ENCODE peak calls at places on chromosome X, in eight cellular contexts. One of them, this sample, is unnamed.

GRCh38 chrX:16665089-16665488 is 15.1 kb downstream of the S100G start:
- DNase-seq in breast epithelium: no peak
- DNase-seq in tibial artery: no peak
- DNase-seq in pancreas: no peak
- DNase-seq in heart left ventricle: no peak
- DNase-seq in ascending aorta: no peak
- DNase-seq in transverse colon: no peak
- DNase-seq in stomach: no peak
- DNase-seq in this sample: no peak

GRCh38 chrX:135516376-135516775 is 4.1 kb upstream of the INTS6L start:
- DNase-seq in breast epithelium: no peak
- DNase-seq in tibial artery: no peak
- DNase-seq in heart left ventricle: no peak
- DNase-seq in ascending aorta: no peak
- DNase-seq in transverse colon: no peak
- DNase-seq in pancreas: no peak
- DNase-seq in stomach: no peak
- DNase-seq in this sample: no peak

GRCh38 chrX:149950681-149951080 is 12.4 kb upstream of the EOLA2 start:
- DNase-seq in ascending aorta: no peak
- DNase-seq in transverse colon: no peak
- DNase-seq in pancreas: no peak
- DNase-seq in heart left ventricle: no peak
- DNase-seq in stomach: no peak
- DNase-seq in breast epithelium: no peak
- DNase-seq in tibial artery: no peak
- DNase-seq in this sample: no peak

GRCh38 chrX:150365051-150365952 is 2.2 kb downstream of the MAMLD1 start:
- DNase-seq in ascending aorta: peak; percentile 80
- DNase-seq in pancreas: peak; percentile 76
- DNase-seq in tibial artery: peak; percentile 85
- DNase-seq in transverse colon: peak; percentile 65
- DNase-seq in stomach: peak; percentile 64
- DNase-seq in breast epithelium: peak; percentile 32
- DNase-seq in heart left ventricle: peak; percentile 75
- DNase-seq in this sample: peak; percentile 22

GRCh38 chrX:148929686-148930085 is 429.3 kb downstream of the AFF2 start:
- DNase-seq in transverse colon: no peak
- DNase-seq in tibial artery: no peak
- DNase-seq in breast epithelium: no peak
- DNase-seq in stomach: no peak
- DNase-seq in ascending aorta: no peak
- DNase-seq in pancreas: no peak
- DNase-seq in heart left ventricle: no peak
- DNase-seq in this sample: peak; percentile 54

GRCh38 chrX:108139303-108139702 is 47.7 kb downstream of the ATG4A start:
- DNase-seq in ascending aorta: no peak
- DNase-seq in tibial artery: no peak
- DNase-seq in stomach: no peak
- DNase-seq in transverse colon: no peak
- DNase-seq in pancreas: no peak
- DNase-seq in heart left ventricle: no peak
- DNase-seq in breast epithelium: no peak
- DNase-seq in this sample: no peak

GRCh38 chrX:108736509-108737479 is at the start of gene IRS4:
- DNase-seq in heart left ventricle: no peak
- DNase-seq in tibial artery: peak; percentile 64
- DNase-seq in transverse colon: no peak
- DNase-seq in ascending aorta: no peak
- DNase-seq in stomach: no peak
- DNase-seq in breast epithelium: no peak
- DNase-seq in pancreas: peak; percentile 20
- DNase-seq in this sample: no peak

GRCh38 chrX:68183612-68184214 is 249.6 kb downstream of the OPHN1 start:
- DNase-seq in breast epithelium: no peak
- DNase-seq in stomach: no peak
- DNase-seq in ascending aorta: no peak
- DNase-seq in heart left ventricle: no peak
- DNase-seq in tibial artery: no peak
- DNase-seq in pancreas: no peak
- DNase-seq in transverse colon: no peak
- DNase-seq in this sample: no peak

GRCh38 chrX:17412692-17413091 is 37.7 kb downstream of the NHS start:
- DNase-seq in transverse colon: no peak
- DNase-seq in heart left ventricle: no peak
- DNase-seq in pancreas: no peak
- DNase-seq in stomach: no peak
- DNase-seq in tibial artery: no peak
- DNase-seq in ascending aorta: no peak
- DNase-seq in breast epithelium: no peak
- DNase-seq in this sample: peak; percentile 67

GRCh38 chrX:46587158-46587557 is 13.6 kb downstream of the CHST7 start:
- DNase-seq in transverse colon: no peak
- DNase-seq in ascending aorta: no peak
- DNase-seq in heart left ventricle: no peak
- DNase-seq in pancreas: no peak
- DNase-seq in breast epithelium: no peak
- DNase-seq in tibial artery: no peak
- DNase-seq in stomach: no peak
- DNase-seq in this sample: peak; percentile 59

GRCh38 chrX:149568701-149569296 is 18.5 kb downstream of the MAGEA9B start:
- DNase-seq in pancreas: no peak
- DNase-seq in heart left ventricle: no peak
- DNase-seq in tibial artery: no peak
- DNase-seq in stomach: no peak
- DNase-seq in transverse colon: no peak
- DNase-seq in ascending aorta: no peak
- DNase-seq in breast epithelium: no peak
- DNase-seq in this sample: no peak

GRCh38 chrX:68842781-68843581 is 14.2 kb downstream of the EFNB1 start:
- DNase-seq in heart left ventricle: no peak
- DNase-seq in pancreas: no peak
- DNase-seq in stomach: peak; percentile 39
- DNase-seq in transverse colon: peak; percentile 51
- DNase-seq in breast epithelium: no peak
- DNase-seq in tibial artery: no peak
- DNase-seq in ascending aorta: no peak
- DNase-seq in this sample: no peak

GRCh38 chrX:28273751-28274150 is 292.5 kb upstream of the DCAF8L1 start:
- DNase-seq in tibial artery: no peak
- DNase-seq in heart left ventricle: no peak
- DNase-seq in ascending aorta: no peak
- DNase-seq in pancreas: no peak
- DNase-seq in transverse colon: no peak
- DNase-seq in stomach: no peak
- DNase-seq in breast epithelium: no peak
- DNase-seq in this sample: no peak

GRCh38 chrX:78377186-78377585 is 49.8 kb upstream of the CYSLTR1 start:
- DNase-seq in ascending aorta: no peak
- DNase-seq in pancreas: no peak
- DNase-seq in transverse colon: no peak
- DNase-seq in breast epithelium: no peak
- DNase-seq in stomach: no peak
- DNase-seq in heart left ventricle: no peak
- DNase-seq in tibial artery: no peak
- DNase-seq in this sample: no peak

GRCh38 chrX:78375894-78376293 is 48.5 kb upstream of the CYSLTR1 start:
- DNase-seq in heart left ventricle: no peak
- DNase-seq in pancreas: no peak
- DNase-seq in breast epithelium: no peak
- DNase-seq in transverse colon: no peak
- DNase-seq in stomach: no peak
- DNase-seq in ascending aorta: no peak
- DNase-seq in tibial artery: no peak
- DNase-seq in this sample: peak; percentile 86

GRCh38 chrX:78384486-78384885 is 57.1 kb upstream of the CYSLTR1 start:
- DNase-seq in transverse colon: no peak
- DNase-seq in pancreas: no peak
- DNase-seq in tibial artery: no peak
- DNase-seq in stomach: no peak
- DNase-seq in heart left ventricle: no peak
- DNase-seq in breast epithelium: no peak
- DNase-seq in ascending aorta: no peak
- DNase-seq in this sample: peak; percentile 44

GRCh38 chrX:78383594-78383993 is 56.2 kb upstream of the CYSLTR1 start:
- DNase-seq in tibial artery: no peak
- DNase-seq in ascending aorta: no peak
- DNase-seq in heart left ventricle: no peak
- DNase-seq in stomach: no peak
- DNase-seq in pancreas: no peak
- DNase-seq in transverse colon: no peak
- DNase-seq in breast epithelium: no peak
- DNase-seq in this sample: no peak

DNA sequence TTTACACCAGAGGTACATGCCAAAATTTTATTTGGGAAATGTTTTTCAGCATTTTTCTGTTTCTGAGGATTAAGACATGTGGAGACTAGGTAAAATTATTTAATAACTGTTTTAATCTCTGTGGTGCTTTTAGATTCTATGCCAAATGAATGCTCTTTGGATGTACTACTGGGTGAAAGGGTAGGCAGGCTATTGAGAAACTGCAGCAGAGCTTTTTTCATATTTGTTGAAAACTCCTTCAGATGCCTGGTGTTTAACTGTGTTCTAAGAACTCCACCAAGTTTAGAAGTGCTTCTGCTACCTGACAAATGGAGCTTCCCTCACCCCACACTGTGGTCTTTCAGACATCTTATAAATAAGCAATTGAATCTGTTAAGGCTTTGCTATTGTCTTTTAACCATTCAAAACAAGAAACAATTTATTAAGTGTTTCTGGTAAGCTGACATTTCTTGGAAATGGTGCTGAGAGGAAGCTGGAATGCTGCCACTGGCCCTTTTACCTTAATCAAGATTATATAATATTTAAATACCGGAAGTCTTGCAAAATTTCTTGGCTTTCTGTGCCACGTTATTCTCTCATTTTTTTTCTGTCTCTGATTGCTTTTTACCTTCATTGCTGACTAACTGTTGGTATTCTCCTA is 51.2 kb upstream of the CYSLTR1 start:
- DNase-seq in pancreas: no peak
- DNase-seq in tibial artery: no peak
- DNase-seq in breast epithelium: no peak
- DNase-seq in heart left ventricle: no peak
- DNase-seq in stomach: no peak
- DNase-seq in transverse colon: no peak
- DNase-seq in ascending aorta: no peak
- DNase-seq in this sample: no peak
- H3K27ac ChIP-seq in pancreas: no peak overlapping the region
- H3K27ac ChIP-seq in tibial artery: no peak overlapping the region
- H3K27ac ChIP-seq in breast epithelium: no peak overlapping the region
- H3K27ac ChIP-seq in heart left ventricle: no peak overlapping the region
- H3K27ac ChIP-seq in stomach: no peak overlapping the region
- H3K27ac ChIP-seq in transverse colon: no peak overlapping the region
- H3K27ac ChIP-seq in ascending aorta: no peak overlapping the region
- H3K27ac ChIP-seq in this sample: no peak overlapping the region

GRCh38 chrX:43655151-43655676 is 885 bp upstream of the MAOA start:
- DNase-seq in breast epithelium: peak; percentile 20
- DNase-seq in transverse colon: peak; percentile 34
- DNase-seq in tibial artery: peak; percentile 70
- DNase-seq in ascending aorta: peak; percentile 67
- DNase-seq in heart left ventricle: peak; percentile 25
- DNase-seq in pancreas: peak; percentile 47
- DNase-seq in stomach: peak; percentile 50
- DNase-seq in this sample: no peak

GRCh38 chrX:43655961-43656494 is at the start of gene MAOA:
- DNase-seq in heart left ventricle: peak; percentile 68
- DNase-seq in breast epithelium: peak; percentile 66
- DNase-seq in tibial artery: peak; percentile 95
- DNase-seq in pancreas: peak; percentile 83
- DNase-seq in ascending aorta: peak; percentile 91
- DNase-seq in transverse colon: peak; percentile 88
- DNase-seq in stomach: peak; percentile 87
- DNase-seq in this sample: peak; percentile 34

DNA sequence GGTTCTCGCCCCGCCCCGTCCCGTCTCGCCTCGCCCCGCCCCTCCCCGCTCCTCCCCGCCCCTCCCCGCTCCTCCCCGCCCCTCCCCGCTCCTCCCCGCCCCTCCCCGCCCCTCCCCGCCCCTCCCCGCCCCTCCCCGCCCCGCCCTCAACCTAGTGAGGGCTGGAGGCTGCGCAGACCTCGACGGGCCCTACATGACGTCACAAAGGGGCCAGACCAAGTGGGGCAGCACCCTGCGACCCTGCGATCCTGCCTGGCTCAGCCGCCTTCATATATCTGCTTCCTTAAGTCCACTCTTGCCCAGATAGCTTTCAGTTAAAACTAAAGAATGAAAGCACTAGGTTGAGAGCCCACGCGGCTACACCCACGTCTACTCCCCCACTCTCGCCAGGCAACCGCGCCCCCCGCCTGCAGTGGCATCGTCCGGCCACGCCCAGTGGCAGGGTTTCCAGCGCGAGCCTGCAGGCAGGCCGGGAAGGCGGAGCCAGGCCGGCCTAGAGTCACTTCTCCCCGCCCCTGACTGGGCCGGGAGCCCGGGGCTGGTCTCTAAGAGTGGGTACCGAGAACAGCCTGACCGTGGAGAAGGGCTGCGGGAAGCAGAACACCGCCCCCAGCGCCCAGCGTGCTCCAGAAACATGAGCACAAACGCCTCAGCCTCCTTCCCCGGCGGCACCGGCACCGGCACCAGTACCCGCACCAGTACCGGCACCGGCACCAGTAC is 1.5 kb upstream of the MAOA start:
- DNase-seq in tibial artery: peak; percentile 97
- DNase-seq in breast epithelium: peak; percentile 92
- DNase-seq in heart left ventricle: peak; percentile 91
- DNase-seq in ascending aorta: peak; percentile 96
- DNase-seq in transverse colon: peak; percentile 93
- DNase-seq in pancreas: peak; percentile 91
- DNase-seq in stomach: peak; percentile 94
- DNase-seq in this sample: peak; percentile 65
- TF ChIP-seq CTCF in tibial artery: no peak
- TF ChIP-seq CTCF in breast epithelium: no peak
- TF ChIP-seq CTCF in heart left ventricle: peak; percentile 45
- TF ChIP-seq CTCF in ascending aorta: peak; percentile 37
- TF ChIP-seq CTCF in transverse colon: peak; percentile 25
- TF ChIP-seq CTCF in pancreas: peak; percentile 22
- TF ChIP-seq CTCF in stomach: no peak
- TF ChIP-seq CTCF in this sample: peak; percentile 59

DNA sequence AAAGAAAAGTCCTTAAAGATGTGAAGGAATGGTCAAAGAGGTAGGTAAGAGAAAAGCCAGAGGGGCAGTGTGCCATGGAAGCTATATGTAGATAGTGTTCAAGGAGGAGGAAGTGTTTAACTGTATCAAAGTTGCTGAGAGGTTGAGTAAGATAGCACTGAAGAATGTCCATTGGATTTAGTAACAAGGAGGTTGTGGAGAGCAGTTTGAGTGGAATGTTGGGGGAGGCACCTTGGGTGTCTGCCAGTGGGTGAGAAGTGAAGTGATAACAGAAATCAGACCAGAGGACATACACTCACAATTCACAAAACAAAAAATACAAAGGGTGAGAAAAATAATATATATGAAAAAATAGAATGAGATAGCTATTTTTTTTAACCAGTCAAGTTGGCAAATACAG is 121.3 kb upstream of the AMOT start:
- DNase-seq in tibial artery: no peak
- DNase-seq in pancreas: no peak
- DNase-seq in stomach: no peak
- DNase-seq in breast epithelium: no peak
- DNase-seq in transverse colon: no peak
- DNase-seq in heart left ventricle: no peak
- DNase-seq in ascending aorta: no peak
- DNase-seq in this sample: peak; percentile 20
- H3K4me1 ChIP-seq in tibial artery: no peaks in the 10 kb centered on the region
- H3K4me1 ChIP-seq in pancreas: no peaks in the 10 kb centered on the region
- H3K4me1 ChIP-seq in stomach: no peaks in the 10 kb centered on the region
- H3K4me1 ChIP-seq in breast epithelium: no peaks in the 10 kb centered on the region
- H3K4me1 ChIP-seq in transverse colon: no peaks in the 10 kb centered on the region
- H3K4me1 ChIP-seq in heart left ventricle: no peaks in the 10 kb centered on the region
- H3K4me1 ChIP-seq in ascending aorta: no peaks in the 10 kb centered on the region
- H3K4me1 ChIP-seq in this sample: no peaks in the 10 kb centered on the region

GRCh38 chrX:95733426-95733825 is 951.2 kb upstream of the DIAPH2 start:
- DNase-seq in breast epithelium: no peak
- DNase-seq in ascending aorta: no peak
- DNase-seq in pancreas: no peak
- DNase-seq in tibial artery: no peak
- DNase-seq in transverse colon: no peak
- DNase-seq in stomach: no peak
- DNase-seq in heart left ventricle: no peak
- DNase-seq in this sample: no peak
- H3K27ac ChIP-seq in breast epithelium: no peak overlapping the region
- H3K27ac ChIP-seq in ascending aorta: no peak overlapping the region
- H3K27ac ChIP-seq in pancreas: no peak overlapping the region
- H3K27ac ChIP-seq in tibial artery: no peak overlapping the region
- H3K27ac ChIP-seq in transverse colon: no peak overlapping the region
- H3K27ac ChIP-seq in stomach: no peak overlapping the region
- H3K27ac ChIP-seq in heart left ventricle: no peak overlapping the region
- H3K27ac ChIP-seq in this sample: no peak overlapping the region

This sample was measured in foreskin keratinocyte.